ENCODE peak calls at places on chromosome 10, in seven cellular contexts. V is H1, K is IMR-90, U is A549, D is K562, Q is GM12878, Z is HepG2. F is an unnamed sample.

GRCh38 chr10:6052247-6053221 is 9.6 kb downstream of the IL2RA start:
- DNase-seq in Q (peak; percentile 73), Z (no peak), D (no peak), U (no peak), V (peak; percentile 34), K (no peak), F (no peak)

GRCh38 chr10:70849582-70850016 is 33.9 kb downstream of the SGPL1 start:
- DNase-seq in U (no peak), Z (peak; percentile 90), V (no peak), K (peak; percentile 95), Q (no peak), D (no peak), F (no peak)

GRCh38 chr10:75957721-75958120 is 526.3 kb downstream of the LRMDA start:
- DNase-seq in U (no peak), K (no peak), Z (no peak), D (no peak), V (no peak), Q (no peak), F (no peak)

GRCh38 chr10:30365278-30365677 is 16.2 kb upstream of the MTPAP start:
- DNase-seq in U (peak; percentile 21), Q (no peak), D (no peak), V (no peak), Z (no peak), K (no peak), F (peak; percentile 40)

GRCh38 chr10:84525120-84525806 is 196.9 kb downstream of the CCSER2 start:
- DNase-seq in Q (no peak), Z (peak; percentile 60), D (peak; percentile 39), V (no peak), U (no peak), K (no peak), F (no peak)

GRCh38 chr10:112374724-112375541 is 1.0 kb downstream of the ACSL5 start:
- DNase-seq in V (no peak), U (no peak), K (no peak), Z (peak; percentile 59), Q (no peak), D (no peak), F (peak; percentile 88)

GRCh38 chr10:83089335-83089734 is 1050.0 kb upstream of the GHITM start:
- DNase-seq in D (no peak), V (no peak), Z (no peak), K (no peak), Q (no peak), U (no peak), F (no peak)

GRCh38 chr10:3067859-3068179 is 471 bp downstream of the PFKP start:
- DNase-seq in D (no peak), K (no peak), U (no peak), V (peak; percentile 67), Q (no peak), Z (no peak), F (no peak)

GRCh38 chr10:50369931-50370330 is 118.6 kb upstream of the ASAH2 start:
- DNase-seq in V (no peak), Q (no peak), U (no peak), K (peak; percentile 48), Z (no peak), D (no peak), F (no peak)

GRCh38 chr10:94043431-94043990 is 49.8 kb downstream of the PLCE1 start:
- DNase-seq in K (no peak), Z (no peak), V (no peak), D (no peak), U (no peak), Q (no peak), F (no peak)

GRCh38 chr10:80596391-80597257 is 58.9 kb downstream of the SH2D4B start:
- DNase-seq in K (peak; percentile 46), D (peak; percentile 82), Z (peak; percentile 42), Q (no peak), U (peak; percentile 55), V (peak; percentile 63), F (peak; percentile 57)

GRCh38 chr10:44279376-44279775 is 105.5 kb downstream of the CXCL12 start:
- DNase-seq in V (no peak), Z (no peak), K (no peak), U (no peak), Q (no peak), D (no peak), F (no peak)

GRCh38 chr10:71395621-71396020 is 1.1 kb upstream of the CDH23 start:
- DNase-seq in Z (no peak), D (peak; percentile 55), Q (no peak), U (peak; percentile 69), V (peak; percentile 42), K (no peak), F (no peak)

GRCh38 chr10:4635394-4635793 is 190.6 kb upstream of the AKR1E2 start:
- DNase-seq in K (peak; percentile 44), D (no peak), V (no peak), Q (no peak), Z (no peak), U (no peak), F (no peak)

GRCh38 chr10:83489161-83489560 is 650.1 kb upstream of the GHITM start:
- DNase-seq in Z (no peak), V (no peak), D (no peak), U (no peak), Q (no peak), K (no peak), F (no peak)

GRCh38 chr10:58435297-58435696 is 50.1 kb downstream of the TFAM start:
- DNase-seq in V (no peak), Q (no peak), D (no peak), U (peak; percentile 48), K (peak; percentile 99), Z (peak; percentile 44), F (peak; percentile 88)

GRCh38 chr10:47246409-47247189 is 53.4 kb upstream of the GDF10 start:
- DNase-seq in Q (no peak), D (no peak), K (no peak), V (no peak), Z (no peak), U (no peak), F (no peak)

GRCh38 chr10:99233680-99234018 is 2.0 kb downstream of the HPSE2 start:
- DNase-seq in V (no peak), Z (no peak), U (no peak), D (no peak), Q (no peak), K (no peak), F (no peak)

GRCh38 chr10:76127984-76128589 is 696.7 kb downstream of the LRMDA start:
- DNase-seq in U (no peak), K (peak; percentile 13), V (no peak), Q (no peak), Z (peak; percentile 54), D (no peak), F (no peak)

GRCh38 chr10:69089638-69090599 is 2.0 kb downstream of the SRGN start:
- DNase-seq in V (no peak), K (peak; percentile 54), Z (no peak), U (no peak), Q (peak; percentile 65), D (no peak), F (no peak)

GRCh38 chr10:28569506-28570159 is 36.7 kb downstream of the WAC start:
- DNase-seq in U (no peak), V (no peak), Z (peak; percentile 66), Q (no peak), D (peak; percentile 20), K (peak; percentile 71), F (no peak)

GRCh38 chr10:119423911-119424590 is 118.5 kb downstream of the RGS10 start:
- DNase-seq in Z (no peak), K (no peak), Q (no peak), V (no peak), D (no peak), U (no peak), F (no peak)

GRCh38 chr10:119421887-119422684 is 120.4 kb downstream of the RGS10 start:
- DNase-seq in V (no peak), Z (no peak), D (no peak), Q (no peak), U (no peak), K (peak; percentile 57), F (no peak)

GRCh38 chr10:119422685-119423509 is 119.6 kb downstream of the RGS10 start:
- DNase-seq in K (no peak), D (no peak), Z (no peak), Q (no peak), U (no peak), V (no peak), F (no peak)

GRCh38 chr10:119424591-119424975 is 117.9 kb downstream of the RGS10 start:
- DNase-seq in D (no peak), V (no peak), K (no peak), Q (no peak), U (no peak), Z (no peak), F (no peak)

DNA sequence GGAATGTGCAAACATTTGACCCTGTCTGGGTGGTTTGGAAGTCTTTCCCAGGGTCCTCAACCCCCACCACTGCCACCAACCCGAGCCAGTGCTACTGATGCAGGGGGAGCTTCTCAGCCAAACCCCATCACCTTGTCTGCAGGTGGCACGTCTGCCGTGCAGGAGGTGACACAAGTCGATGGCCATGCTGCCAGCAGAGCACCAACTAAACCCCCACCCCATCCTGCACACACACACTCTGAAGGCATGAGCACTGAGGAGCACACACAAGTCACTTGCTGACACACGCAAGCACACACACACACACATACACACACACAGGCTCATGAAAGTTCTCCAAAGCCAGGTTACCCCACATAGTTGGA is 119.0 kb downstream of the RGS10 start:
- DNase-seq in Q (no peak), Z (no peak), V (no peak), K (no peak), U (no peak), D (no peak), F (no peak)
- TF ChIP-seq CEBPB in Q (no peak), Z (no peak), V (no peak), K (no peak), U (no peak), D (no peak), F (no peak)

DNA sequence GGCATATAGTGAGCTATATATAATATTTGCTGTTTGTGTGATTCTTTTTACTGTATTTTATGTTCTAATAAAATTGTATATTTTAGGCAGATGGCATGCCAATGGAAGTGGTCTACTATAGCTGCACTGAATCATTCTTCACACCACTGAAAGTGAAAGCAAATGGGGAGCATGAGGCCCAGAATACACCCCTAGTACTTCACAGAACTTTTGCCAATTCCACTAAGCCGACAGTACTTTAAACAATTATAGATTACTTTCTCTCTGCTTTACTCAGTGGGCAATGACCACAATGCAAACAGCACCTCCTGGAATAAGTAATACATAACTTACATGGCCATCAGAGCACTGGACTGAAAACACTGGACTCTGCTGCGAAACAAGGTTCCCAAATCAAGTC is 70.2 kb downstream of the ANKRD26 start:
- DNase-seq in Z (no peak), V (no peak), K (peak; percentile 2), U (no peak), Q (no peak), D (no peak), F (no peak)
- TF ChIP-seq CEBPB in Z (no peak), V (no peak), K (no peak), U (no peak), Q (no peak), D (no peak), F (no peak)

DNA sequence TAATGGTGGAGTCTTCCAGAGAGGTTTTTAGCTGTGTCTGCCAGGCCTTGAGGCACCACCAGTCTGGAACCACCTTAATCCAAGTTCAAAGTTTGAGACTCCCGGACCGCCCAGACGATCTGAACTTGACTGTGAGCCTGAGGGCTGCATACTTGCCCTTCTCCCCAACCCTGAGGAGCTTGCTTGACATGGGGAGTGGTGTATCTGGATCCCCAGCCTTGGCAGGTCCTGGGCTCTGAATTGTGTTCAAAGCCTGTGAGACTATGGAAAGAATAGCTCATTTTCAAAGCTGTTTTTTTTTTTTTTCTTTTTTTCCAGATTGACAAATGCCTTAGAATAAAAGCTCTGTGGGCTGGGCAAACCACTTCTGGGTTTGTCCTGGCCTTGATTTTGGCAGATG is 22.3 kb upstream of the CAMK1D start:
- DNase-seq in K (no peak), V (no peak), U (no peak), Z (no peak), D (no peak), Q (no peak), F (no peak)
- TF ChIP-seq CEBPB in K (no peak), V (no peak), U (no peak), Z (no peak), D (no peak), Q (no peak), F (no peak)

GRCh38 chr10:128007971-128008370 is 101.1 kb downstream of the PTPRE start:
- DNase-seq in D (no peak), Q (no peak), K (no peak), V (no peak), U (no peak), Z (no peak), F (no peak)
- TF ChIP-seq CEBPB in D (no peak), Q (no peak), K (no peak), V (no peak), U (no peak), Z (no peak), F (no peak)